ENCODE peak calls at places on chromosomes 6 and 20, in eight cellular contexts. Z is effector CD4-positive, alpha-beta T cell; H is kidney tubule cell; L is brain microvascular endothelial cell; A is activated naive CD4-positive, alpha-beta T cell; S is foreskin fibroblast; M is T follicular helper cell; I is omental fat pad. G is an unnamed sample.

GRCh38 chr20:62666736-62667529 is 24.6 kb downstream of the SLCO4A1 start:
- DNase-seq in Z (no peak), H (no peak), L (no peak), A (no peak), S (peak), M (no peak), I (no peak), G (no peak)

GRCh38 chr6:168243812-168244376 is 75.7 kb downstream of the DACT2 start:
- DNase-seq in Z (no peak), H (no peak), L (no peak), A (no peak), S (no peak), M (no peak), I (no peak), G (no peak)

GRCh38 chr20:60695223-60695622 is 556.8 kb upstream of the CDH4 start:
- DNase-seq in Z (no peak), H (peak), L (peak), A (no peak), S (peak), M (no peak), I (no peak), G (no peak)

GRCh38 chr6:62150048-62150663 is 135.9 kb downstream of the KHDRBS2 start:
- DNase-seq in Z (no peak), H (peak), L (peak), A (no peak), S (no peak), M (no peak), I (no peak), G (no peak)

GRCh38 chr6:26415036-26415614 is 13.1 kb downstream of the BTN3A1 start:
- DNase-seq in Z (no peak), H (no peak), L (no peak), A (no peak), S (no peak), M (no peak), I (no peak), G (no peak)

GRCh38 chr6:39791850-39792500 is at the start of gene DAAM2:
- DNase-seq in Z (no peak), H (peak), L (no peak), A (no peak), S (peak), M (no peak), I (no peak), G (no peak)

GRCh38 chr6:130143709-130144108 is 79.0 kb downstream of the SAMD3 start:
- DNase-seq in Z (no peak), H (peak), L (peak), A (no peak), S (peak), M (no peak), I (no peak), G (no peak)

GRCh38 chr6:113901482-113901881 is 44.3 kb downstream of the MARCKS start:
- DNase-seq in Z (no peak), H (no peak), L (peak), A (no peak), S (peak), M (no peak), I (no peak), G (no peak)

GRCh38 chr6:135667694-135668455 is 170.3 kb upstream of the AHI1 start:
- DNase-seq in Z (no peak), H (peak), L (peak), A (no peak), S (peak), M (no peak), I (no peak), G (no peak)

GRCh38 chr6:41278699-41279405 is 7.6 kb downstream of the TREM1 start:
- DNase-seq in Z (peak), H (peak), L (peak), A (peak), S (peak), M (peak), I (peak), G (peak)

GRCh38 chr6:168045706-168046620 is 33.0 kb downstream of the FRMD1 start:
- DNase-seq in Z (no peak), H (no peak), L (no peak), A (no peak), S (no peak), M (no peak), I (no peak), G (no peak)

GRCh38 chr6:34465551-34466241 is at the start of gene PACSIN1:
- DNase-seq in Z (no peak), H (peak), L (no peak), A (peak), S (no peak), M (no peak), I (no peak), G (no peak)

GRCh38 chr6:45881705-45882435 is 133.8 kb downstream of the CLIC5 start:
- DNase-seq in Z (no peak), H (no peak), L (no peak), A (no peak), S (no peak), M (no peak), I (no peak), G (no peak)

GRCh38 chr20:15491564-15491963 is 1081.7 kb downstream of the KIF16B start:
- DNase-seq in Z (no peak), H (peak), L (no peak), A (no peak), S (no peak), M (no peak), I (no peak), G (no peak)

GRCh38 chr6:99611148-99611547 is 4.5 kb downstream of the PRDM13 start:
- DNase-seq in Z (no peak), H (no peak), L (no peak), A (no peak), S (no peak), M (no peak), I (no peak), G (no peak)

GRCh38 chr6:155278319-155279049 is 14.7 kb downstream of the CLDN20 start:
- DNase-seq in Z (no peak), H (no peak), L (no peak), A (no peak), S (no peak), M (no peak), I (no peak), G (no peak)

GRCh38 chr6:83192456-83192855 is 609 bp downstream of the PGM3 start:
- DNase-seq in Z (no peak), H (peak), L (no peak), A (no peak), S (no peak), M (no peak), I (no peak), G (no peak)

G was measured in naive thymus-derived CD8-positive, alpha-beta T cell.